ENCODE peak calls at places on chromosomes 1 and 21, in seven cellular contexts. One of them, this sample, is unnamed.

GRCh38 chr21:43289966-43290365 is 121.2 kb downstream of the CRYAA start:
- DNase-seq in HEK293T: no peak
- DNase-seq in T-cell: no peak
- DNase-seq in body of pancreas: no peak
- DNase-seq in activated CD8-positive, alpha-beta memory T cell treated with anti-CD3 and anti-CD28 coated beads for 1 hour: no peak
- DNase-seq in HFF-Myc: no peak
- DNase-seq in GM13977: no peak
- DNase-seq in this sample: no peak

GRCh38 chr1:236338096-236338495 is 56.0 kb upstream of the EDARADD start:
- DNase-seq in HEK293T: no peak
- DNase-seq in T-cell: no peak
- DNase-seq in body of pancreas: no peak
- DNase-seq in activated CD8-positive, alpha-beta memory T cell treated with anti-CD3 and anti-CD28 coated beads for 1 hour: no peak
- DNase-seq in HFF-Myc: no peak
- DNase-seq in GM13977: no peak
- DNase-seq in this sample: no peak

GRCh38 chr1:180610556-180611015 is 21.2 kb upstream of the XPR1 start:
- DNase-seq in HEK293T: no peak
- DNase-seq in T-cell: no peak
- DNase-seq in body of pancreas: no peak
- DNase-seq in activated CD8-positive, alpha-beta memory T cell treated with anti-CD3 and anti-CD28 coated beads for 1 hour: no peak
- DNase-seq in HFF-Myc: no peak
- DNase-seq in GM13977: no peak
- DNase-seq in this sample: no peak

GRCh38 chr1:218546314-218546713 is 201.2 kb downstream of the TGFB2 start:
- DNase-seq in HEK293T: no peak
- DNase-seq in T-cell: no peak
- DNase-seq in body of pancreas: no peak
- DNase-seq in activated CD8-positive, alpha-beta memory T cell treated with anti-CD3 and anti-CD28 coated beads for 1 hour: no peak
- DNase-seq in HFF-Myc: no peak
- DNase-seq in GM13977: no peak
- DNase-seq in this sample: no peak

GRCh38 chr21:40120944-40121575 is 253.8 kb downstream of the PCP4 start:
- DNase-seq in HEK293T: no peak
- DNase-seq in T-cell: no peak
- DNase-seq in body of pancreas: no peak
- DNase-seq in activated CD8-positive, alpha-beta memory T cell treated with anti-CD3 and anti-CD28 coated beads for 1 hour: no peak
- DNase-seq in HFF-Myc: no peak
- DNase-seq in GM13977: no peak
- DNase-seq in this sample: peak; percentile 84

GRCh38 chr1:45643978-45644377 is 20.1 kb upstream of the CCDC17 start:
- DNase-seq in HEK293T: no peak
- DNase-seq in T-cell: no peak
- DNase-seq in body of pancreas: no peak
- DNase-seq in activated CD8-positive, alpha-beta memory T cell treated with anti-CD3 and anti-CD28 coated beads for 1 hour: no peak
- DNase-seq in HFF-Myc: no peak
- DNase-seq in GM13977: no peak
- DNase-seq in this sample: no peak

GRCh38 chr21:36887983-36888382 is 78.5 kb downstream of the HLCS start:
- DNase-seq in HEK293T: no peak
- DNase-seq in T-cell: no peak
- DNase-seq in body of pancreas: no peak
- DNase-seq in activated CD8-positive, alpha-beta memory T cell treated with anti-CD3 and anti-CD28 coated beads for 1 hour: no peak
- DNase-seq in HFF-Myc: no peak
- DNase-seq in GM13977: no peak
- DNase-seq in this sample: no peak

GRCh38 chr1:110172001-110172400 is 21.7 kb downstream of the SLC6A17 start:
- DNase-seq in HEK293T: no peak
- DNase-seq in T-cell: no peak
- DNase-seq in body of pancreas: no peak
- DNase-seq in activated CD8-positive, alpha-beta memory T cell treated with anti-CD3 and anti-CD28 coated beads for 1 hour: no peak
- DNase-seq in HFF-Myc: no peak
- DNase-seq in GM13977: no peak
- DNase-seq in this sample: no peak

GRCh38 chr1:174344162-174344561 is 103.6 kb upstream of the GPR52 start:
- DNase-seq in HEK293T: no peak
- DNase-seq in T-cell: no peak
- DNase-seq in body of pancreas: no peak
- DNase-seq in activated CD8-positive, alpha-beta memory T cell treated with anti-CD3 and anti-CD28 coated beads for 1 hour: no peak
- DNase-seq in HFF-Myc: no peak
- DNase-seq in GM13977: no peak
- DNase-seq in this sample: no peak

GRCh38 chr1:16903054-16903453 is 7.3 kb downstream of the RNU1-2 start:
- DNase-seq in HEK293T: no peak
- DNase-seq in T-cell: no peak
- DNase-seq in body of pancreas: no peak
- DNase-seq in activated CD8-positive, alpha-beta memory T cell treated with anti-CD3 and anti-CD28 coated beads for 1 hour: no peak
- DNase-seq in HFF-Myc: no peak
- DNase-seq in GM13977: no peak
- DNase-seq in this sample: no peak

GRCh38 chr1:110056776-110057175 is 13.7 kb downstream of the ALX3 start:
- DNase-seq in HEK293T: no peak
- DNase-seq in T-cell: no peak
- DNase-seq in body of pancreas: no peak
- DNase-seq in activated CD8-positive, alpha-beta memory T cell treated with anti-CD3 and anti-CD28 coated beads for 1 hour: no peak
- DNase-seq in HFF-Myc: no peak
- DNase-seq in GM13977: no peak
- DNase-seq in this sample: no peak

GRCh38 chr1:96080925-96081324 is 640.7 kb upstream of the PTBP2 start:
- DNase-seq in HEK293T: no peak
- DNase-seq in T-cell: no peak
- DNase-seq in body of pancreas: no peak
- DNase-seq in activated CD8-positive, alpha-beta memory T cell treated with anti-CD3 and anti-CD28 coated beads for 1 hour: no peak
- DNase-seq in HFF-Myc: no peak
- DNase-seq in GM13977: no peak
- DNase-seq in this sample: no peak

GRCh38 chr1:115838805-115839705 is 1.9 kb downstream of the NHLH2 start:
- DNase-seq in HEK293T: peak; percentile 66
- DNase-seq in T-cell: no peak
- DNase-seq in body of pancreas: peak; percentile 26
- DNase-seq in activated CD8-positive, alpha-beta memory T cell treated with anti-CD3 and anti-CD28 coated beads for 1 hour: no peak
- DNase-seq in HFF-Myc: peak; percentile 10
- DNase-seq in GM13977: peak; percentile 61
- DNase-seq in this sample: peak; percentile 73

This sample was measured in NCI-H1694 treated with DMSO at 0.1 percent for 48 hours.